ENCODE peak calls at places on chromosomes 16 and 17, in nine cellular contexts. N is stimulated activated CD8-positive, alpha-beta memory T cell treated with anti-CD3 and anti-CD28 coated beads, Interleukin-4, amount 100 ng/mL, for 48 hours; E is NCI-H2171; C is tibial artery; L is posterior cingulate gyrus; T is HEK293T; O is colonic mucosa; Q is stomach; R is nucleus accumbens. J is an unnamed sample.

GRCh38 chr17:36928450-36929125 is 8.7 kb upstream of the LHX1 start:
- DNase-seq in N (no peak), E (no peak), C (no peak), L (no peak), T (no peak), O (no peak), Q (no peak), R (no peak), J (no peak)

GRCh38 chr16:49608801-49609200 is 235.2 kb downstream of the C16orf78 start:
- DNase-seq in N (no peak), E (no peak), C (peak), L (no peak), T (no peak), O (no peak), Q (no peak), R (no peak), J (no peak)

GRCh38 chr17:50346313-50347086 is 574 bp downstream of the XYLT2 start:
- DNase-seq in N (peak), E (no peak), C (peak), L (no peak), T (peak), O (peak), Q (peak), R (no peak), J (peak)

GRCh38 chr17:27502526-27503324 is 46.5 kb downstream of the KSR1 start:
- DNase-seq in N (no peak), E (no peak), C (no peak), L (peak), T (no peak), O (no peak), Q (no peak), R (peak), J (no peak)

GRCh38 chr16:67284699-67285646 is 5.6 kb downstream of the PLEKHG4 start:
- DNase-seq in N (no peak), E (no peak), C (no peak), L (peak), T (peak), O (peak), Q (peak), R (no peak), J (no peak)

GRCh38 chr16:57265850-57266530 is 18.5 kb downstream of the PLLP start:
- DNase-seq in N (no peak), E (peak), C (peak), L (peak), T (no peak), O (peak), Q (peak), R (peak), J (no peak)

GRCh38 chr16:83054302-83054701 is 427.5 kb downstream of the CDH13 start:
- DNase-seq in N (no peak), E (no peak), C (no peak), L (no peak), T (no peak), O (no peak), Q (no peak), R (no peak), J (no peak)

GRCh38 chr16:46891910-46892309 is 7.7 kb downstream of the GPT2 start:
- DNase-seq in N (no peak), E (no peak), C (no peak), L (no peak), T (no peak), O (no peak), Q (no peak), R (no peak), J (no peak)

GRCh38 chr16:11094075-11094593 is 149.8 kb downstream of the CLEC16A start:
- DNase-seq in N (peak), E (no peak), C (no peak), L (no peak), T (no peak), O (no peak), Q (no peak), R (no peak), J (no peak)

GRCh38 chr16:88744520-88744835 is 38.2 kb downstream of the CTU2 start:
- DNase-seq in N (no peak), E (no peak), C (no peak), L (no peak), T (no peak), O (no peak), Q (no peak), R (no peak), J (no peak)

GRCh38 chr16:86520317-86521210 is 10.2 kb downstream of the FOXF1 start:
- DNase-seq in N (no peak), E (no peak), C (no peak), L (no peak), T (no peak), O (no peak), Q (no peak), R (no peak), J (no peak)

GRCh38 chr16:86079185-86079885 is 180.4 kb downstream of the IRF8 start:
- DNase-seq in N (no peak), E (no peak), C (peak), L (no peak), T (no peak), O (no peak), Q (no peak), R (no peak), J (no peak)

GRCh38 chr17:61694095-61694494 is 103.1 kb upstream of the NACA2 start:
- DNase-seq in N (no peak), E (no peak), C (no peak), L (no peak), T (no peak), O (no peak), Q (no peak), R (no peak), J (no peak)

GRCh38 chr17:32910769-32911168 is 17.2 kb upstream of the TMEM98 start:
- DNase-seq in N (no peak), E (no peak), C (no peak), L (no peak), T (no peak), O (peak), Q (no peak), R (no peak), J (no peak)

GRCh38 chr16:75225092-75225491 is 6.3 kb downstream of the CTRB1 start:
- DNase-seq in N (no peak), E (no peak), C (no peak), L (no peak), T (no peak), O (no peak), Q (no peak), R (no peak), J (no peak)

GRCh38 chr16:66275795-66276428 is 90.6 kb upstream of the CDH5 start:
- DNase-seq in N (peak), E (peak), C (no peak), L (no peak), T (peak), O (peak), Q (peak), R (no peak), J (no peak)

GRCh38 chr17:9817086-9817485 is 4.8 kb downstream of the GSG1L2 start:
- DNase-seq in N (no peak), E (peak), C (no peak), L (peak), T (peak), O (no peak), Q (peak), R (no peak), J (no peak)

GRCh38 chr17:75910699-75911098 is 6.0 kb upstream of the MRPL38 start:
- DNase-seq in N (no peak), E (no peak), C (no peak), L (no peak), T (no peak), O (no peak), Q (peak), R (no peak), J (no peak)

GRCh38 chr16:57637020-57637419 is 8.6 kb downstream of the ADGRG1 start:
- DNase-seq in N (no peak), E (no peak), C (peak), L (no peak), T (no peak), O (no peak), Q (no peak), R (no peak), J (no peak)

GRCh38 chr17:82267575-82268379 is 5.7 kb downstream of the CSNK1D start:
- DNase-seq in N (peak), E (no peak), C (peak), L (peak), T (no peak), O (peak), Q (peak), R (peak), J (no peak)

GRCh38 chr17:39808409-39808997 is 55.6 kb downstream of the IKZF3 start:
- DNase-seq in N (no peak), E (no peak), C (no peak), L (no peak), T (no peak), O (no peak), Q (no peak), R (no peak), J (no peak)

GRCh38 chr17:61011269-61011668 is 333.6 kb downstream of the BCAS3 start:
- DNase-seq in N (no peak), E (no peak), C (no peak), L (no peak), T (no peak), O (no peak), Q (no peak), R (no peak), J (no peak)

GRCh38 chr16:23597003-23597756 is 1.1 kb upstream of the NDUFAB1 start:
- DNase-seq in N (peak), E (no peak), C (no peak), L (no peak), T (peak), O (no peak), Q (no peak), R (no peak), J (peak)

GRCh38 chr17:82603981-82604448 is 44.2 kb downstream of the WDR45B start:
- DNase-seq in N (no peak), E (no peak), C (peak), L (no peak), T (no peak), O (peak), Q (peak), R (peak), J (peak)

GRCh38 chr16:85622683-85623082 is 9.6 kb downstream of the GSE1 start:
- DNase-seq in N (no peak), E (no peak), C (no peak), L (no peak), T (no peak), O (no peak), Q (no peak), R (no peak), J (no peak)

GRCh38 chr16:11685844-11686618 is 17.8 kb downstream of the SNN start:
- DNase-seq in N (no peak), E (no peak), C (no peak), L (no peak), T (no peak), O (no peak), Q (peak), R (no peak), J (no peak)

GRCh38 chr16:1044515-1045362 is 27.8 kb upstream of the SSTR5 start:
- DNase-seq in N (no peak), E (no peak), C (no peak), L (no peak), T (no peak), O (no peak), Q (no peak), R (no peak), J (no peak)

GRCh38 chr16:89071686-89072182 is 21.9 kb upstream of the ACSF3 start:
- DNase-seq in N (no peak), E (no peak), C (no peak), L (no peak), T (no peak), O (peak), Q (no peak), R (no peak), J (no peak)

GRCh38 chr17:82497483-82498405 is 21.8 kb upstream of the FOXK2 start:
- DNase-seq in N (peak), E (no peak), C (peak), L (peak), T (peak), O (peak), Q (no peak), R (no peak), J (peak)

GRCh38 chr16:81251871-81252270 is 13.4 kb downstream of the BCO1 start:
- DNase-seq in N (no peak), E (no peak), C (no peak), L (no peak), T (no peak), O (no peak), Q (no peak), R (no peak), J (no peak)

GRCh38 chr17:28346199-28346580 is 10.6 kb downstream of the TNFAIP1 start:
- DNase-seq in N (no peak), E (no peak), C (no peak), L (no peak), T (no peak), O (no peak), Q (no peak), R (no peak), J (no peak)

GRCh38 chr17:74037320-74037719 is 166.2 kb upstream of the RPL38 start:
- DNase-seq in N (no peak), E (peak), C (no peak), L (peak), T (no peak), O (no peak), Q (no peak), R (no peak), J (no peak)

GRCh38 chr17:70310251-70310672 is 140.9 kb downstream of the KCNJ2 start:
- DNase-seq in N (no peak), E (no peak), C (no peak), L (no peak), T (no peak), O (no peak), Q (no peak), R (no peak), J (no peak)

GRCh38 chr17:63474174-63474913 is 2.5 kb upstream of the ACE start:
- DNase-seq in N (no peak), E (no peak), C (no peak), L (no peak), T (no peak), O (peak), Q (peak), R (no peak), J (no peak)

GRCh38 chr17:71494045-71494444 is 626.8 kb upstream of the SOX9 start:
- DNase-seq in N (no peak), E (no peak), C (no peak), L (no peak), T (no peak), O (no peak), Q (no peak), R (no peak), J (no peak)